ENCODE peak calls at places on chromosomes 3 and 15, in six cellular contexts. One of them, this sample, is unnamed.
A peak's percentile ranks its signal among the peaks of the same experiment; 100 is the strongest.

GRCh38 chr3:161263057-161263456 is 41.9 kb downstream of the NMD3 start:
- DNase-seq in BE2C: no peak
- DNase-seq in cardiac fibroblast: peak; percentile 93
- DNase-seq in PC-3: peak; percentile 54
- DNase-seq in progenitor cell of endocrine pancreas: no peak
- DNase-seq in A549: no peak
- DNase-seq in this sample: no peak

GRCh38 chr15:78977091-78977571 is 32.3 kb upstream of the CTSH start:
- DNase-seq in progenitor cell of endocrine pancreas: no peak
- DNase-seq in PC-3: no peak
- DNase-seq in A549: no peak
- DNase-seq in BE2C: no peak
- DNase-seq in cardiac fibroblast: no peak
- DNase-seq in this sample: no peak

GRCh38 chr3:54034971-54035370 is 87.4 kb upstream of the CACNA2D3 start:
- DNase-seq in progenitor cell of endocrine pancreas: no peak
- DNase-seq in PC-3: no peak
- DNase-seq in cardiac fibroblast: no peak
- DNase-seq in BE2C: no peak
- DNase-seq in A549: no peak
- DNase-seq in this sample: no peak

GRCh38 chr15:47339800-47340575 is 377.3 kb upstream of the SEMA6D start:
- DNase-seq in PC-3: no peak
- DNase-seq in A549: no peak
- DNase-seq in cardiac fibroblast: no peak
- DNase-seq in BE2C: no peak
- DNase-seq in progenitor cell of endocrine pancreas: no peak
- DNase-seq in this sample: no peak

GRCh38 chr3:61687206-61687605 is 125.8 kb downstream of the PTPRG start:
- DNase-seq in BE2C: no peak
- DNase-seq in cardiac fibroblast: no peak
- DNase-seq in A549: no peak
- DNase-seq in progenitor cell of endocrine pancreas: no peak
- DNase-seq in PC-3: no peak
- DNase-seq in this sample: no peak

GRCh38 chr3:115227461-115227860 is 80.4 kb upstream of the ZBTB20 start:
- DNase-seq in cardiac fibroblast: peak; percentile 18
- DNase-seq in progenitor cell of endocrine pancreas: no peak
- DNase-seq in A549: no peak
- DNase-seq in BE2C: no peak
- DNase-seq in PC-3: peak; percentile 32
- DNase-seq in this sample: no peak

GRCh38 chr3:177419904-177420601 is 222.8 kb upstream of the TBL1XR1 start:
- DNase-seq in progenitor cell of endocrine pancreas: no peak
- DNase-seq in BE2C: no peak
- DNase-seq in PC-3: no peak
- DNase-seq in A549: no peak
- DNase-seq in cardiac fibroblast: no peak
- DNase-seq in this sample: no peak

GRCh38 chr3:40805456-40805855 is 280.7 kb downstream of the ZNF621 start:
- DNase-seq in A549: no peak
- DNase-seq in PC-3: no peak
- DNase-seq in cardiac fibroblast: no peak
- DNase-seq in progenitor cell of endocrine pancreas: no peak
- DNase-seq in BE2C: no peak
- DNase-seq in this sample: no peak

GRCh38 chr3:61903931-61904657 is 342.7 kb downstream of the PTPRG start:
- DNase-seq in cardiac fibroblast: peak; percentile 63
- DNase-seq in PC-3: no peak
- DNase-seq in progenitor cell of endocrine pancreas: no peak
- DNase-seq in A549: no peak
- DNase-seq in BE2C: peak; percentile 14
- DNase-seq in this sample: no peak

GRCh38 chr3:185813691-185814215 is 11.1 kb downstream of the IGF2BP2 start:
- DNase-seq in PC-3: no peak
- DNase-seq in cardiac fibroblast: peak; percentile 70
- DNase-seq in progenitor cell of endocrine pancreas: no peak
- DNase-seq in BE2C: no peak
- DNase-seq in A549: no peak
- DNase-seq in this sample: peak; percentile 71

GRCh38 chr3:194323785-194324735 is 27.1 kb downstream of the CPN2 start:
- DNase-seq in BE2C: peak; percentile 86
- DNase-seq in PC-3: peak; percentile 96
- DNase-seq in cardiac fibroblast: peak; percentile 49
- DNase-seq in A549: peak; percentile 74
- DNase-seq in progenitor cell of endocrine pancreas: no peak
- DNase-seq in this sample: no peak

GRCh38 chr15:79065744-79066376 is 24.7 kb downstream of the RASGRF1 start:
- DNase-seq in A549: no peak
- DNase-seq in BE2C: no peak
- DNase-seq in progenitor cell of endocrine pancreas: no peak
- DNase-seq in cardiac fibroblast: no peak
- DNase-seq in PC-3: no peak
- DNase-seq in this sample: no peak

GRCh38 chr3:173552526-173552925 is 155.0 kb downstream of the NLGN1 start:
- DNase-seq in A549: no peak
- DNase-seq in cardiac fibroblast: no peak
- DNase-seq in BE2C: no peak
- DNase-seq in progenitor cell of endocrine pancreas: no peak
- DNase-seq in PC-3: no peak
- DNase-seq in this sample: no peak

GRCh38 chr3:98886525-98886924 is 15.0 kb downstream of the DCBLD2 start:
- DNase-seq in PC-3: no peak
- DNase-seq in cardiac fibroblast: peak; percentile 21
- DNase-seq in A549: no peak
- DNase-seq in progenitor cell of endocrine pancreas: no peak
- DNase-seq in BE2C: no peak
- DNase-seq in this sample: no peak

GRCh38 chr3:162292409-162292808 is 795.8 kb downstream of the OTOL1 start:
- DNase-seq in progenitor cell of endocrine pancreas: no peak
- DNase-seq in BE2C: no peak
- DNase-seq in A549: no peak
- DNase-seq in cardiac fibroblast: no peak
- DNase-seq in PC-3: no peak
- DNase-seq in this sample: no peak

GRCh38 chr3:72143322-72143721 is 358.4 kb upstream of the PROK2 start:
- DNase-seq in cardiac fibroblast: peak; percentile 75
- DNase-seq in BE2C: no peak
- DNase-seq in progenitor cell of endocrine pancreas: no peak
- DNase-seq in A549: no peak
- DNase-seq in PC-3: peak; percentile 70
- DNase-seq in this sample: no peak

GRCh38 chr3:132083583-132084372 is 49.0 kb upstream of the CPNE4 start:
- DNase-seq in A549: peak; percentile 62
- DNase-seq in PC-3: peak; percentile 82
- DNase-seq in BE2C: no peak
- DNase-seq in progenitor cell of endocrine pancreas: no peak
- DNase-seq in cardiac fibroblast: peak; percentile 95
- DNase-seq in this sample: no peak

GRCh38 chr3:51942603-51943450 is 664 bp downstream of the PARP3 start:
- DNase-seq in A549: peak; percentile 82
- DNase-seq in progenitor cell of endocrine pancreas: peak; percentile 20
- DNase-seq in cardiac fibroblast: peak; percentile 72
- DNase-seq in BE2C: no peak
- DNase-seq in PC-3: peak; percentile 70
- DNase-seq in this sample: peak; percentile 73

GRCh38 chr15:68059630-68060029 is 5.5 kb downstream of the PIAS1 start:
- DNase-seq in BE2C: no peak
- DNase-seq in progenitor cell of endocrine pancreas: no peak
- DNase-seq in PC-3: no peak
- DNase-seq in cardiac fibroblast: no peak
- DNase-seq in A549: no peak
- DNase-seq in this sample: no peak

GRCh38 chr15:61186905-61187865 is 41.9 kb downstream of the RORA start:
- DNase-seq in A549: no peak
- DNase-seq in PC-3: no peak
- DNase-seq in BE2C: peak; percentile 66
- DNase-seq in progenitor cell of endocrine pancreas: no peak
- DNase-seq in cardiac fibroblast: no peak
- DNase-seq in this sample: no peak

GRCh38 chr3:186320862-186321568 is 41.0 kb downstream of the DGKG start:
- DNase-seq in BE2C: peak; percentile 20
- DNase-seq in progenitor cell of endocrine pancreas: no peak
- DNase-seq in cardiac fibroblast: no peak
- DNase-seq in A549: no peak
- DNase-seq in PC-3: peak; percentile 33
- DNase-seq in this sample: no peak

GRCh38 chr3:9681723-9682081 is 21.9 kb upstream of the CPNE9 start:
- DNase-seq in BE2C: no peak
- DNase-seq in cardiac fibroblast: no peak
- DNase-seq in PC-3: no peak
- DNase-seq in progenitor cell of endocrine pancreas: no peak
- DNase-seq in A549: no peak
- DNase-seq in this sample: no peak

GRCh38 chr15:71888797-71889196 is 78.4 kb downstream of the NR2E3 start:
- DNase-seq in A549: no peak
- DNase-seq in progenitor cell of endocrine pancreas: no peak
- DNase-seq in BE2C: no peak
- DNase-seq in cardiac fibroblast: no peak
- DNase-seq in PC-3: no peak
- DNase-seq in this sample: no peak

DNA sequence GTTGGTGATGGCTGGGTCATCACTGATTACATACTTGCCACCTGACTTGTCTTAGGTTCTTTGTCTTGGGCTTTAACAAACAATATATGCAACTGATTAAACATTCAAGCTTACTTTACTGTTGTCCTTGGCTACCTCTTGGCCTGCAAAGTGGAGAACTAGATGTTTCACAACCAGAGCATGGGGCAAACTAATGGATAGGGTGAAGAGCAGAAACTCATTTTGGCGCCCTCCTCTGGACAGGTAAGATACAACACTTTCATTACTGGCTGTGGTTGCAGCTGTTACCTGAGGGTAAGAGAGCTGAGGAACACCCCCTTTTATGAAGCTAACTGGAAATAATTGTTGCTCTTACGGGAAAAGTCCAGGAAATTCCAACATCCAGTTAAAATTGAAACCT is 262.1 kb downstream of the NAALADL2 start:
- DNase-seq in A549: no peak
- DNase-seq in cardiac fibroblast: no peak
- DNase-seq in progenitor cell of endocrine pancreas: no peak
- DNase-seq in BE2C: no peak
- DNase-seq in PC-3: peak; percentile 58
- DNase-seq in this sample: no peak
- TF ChIP-seq CTCF in A549: no peak
- TF ChIP-seq CTCF in cardiac fibroblast: peak; percentile 24
- TF ChIP-seq CTCF in progenitor cell of endocrine pancreas: peak; percentile 39
- TF ChIP-seq CTCF in BE2C: peak; percentile 56
- TF ChIP-seq CTCF in PC-3: peak; percentile 80
- TF ChIP-seq CTCF in this sample: peak; percentile 31

DNA sequence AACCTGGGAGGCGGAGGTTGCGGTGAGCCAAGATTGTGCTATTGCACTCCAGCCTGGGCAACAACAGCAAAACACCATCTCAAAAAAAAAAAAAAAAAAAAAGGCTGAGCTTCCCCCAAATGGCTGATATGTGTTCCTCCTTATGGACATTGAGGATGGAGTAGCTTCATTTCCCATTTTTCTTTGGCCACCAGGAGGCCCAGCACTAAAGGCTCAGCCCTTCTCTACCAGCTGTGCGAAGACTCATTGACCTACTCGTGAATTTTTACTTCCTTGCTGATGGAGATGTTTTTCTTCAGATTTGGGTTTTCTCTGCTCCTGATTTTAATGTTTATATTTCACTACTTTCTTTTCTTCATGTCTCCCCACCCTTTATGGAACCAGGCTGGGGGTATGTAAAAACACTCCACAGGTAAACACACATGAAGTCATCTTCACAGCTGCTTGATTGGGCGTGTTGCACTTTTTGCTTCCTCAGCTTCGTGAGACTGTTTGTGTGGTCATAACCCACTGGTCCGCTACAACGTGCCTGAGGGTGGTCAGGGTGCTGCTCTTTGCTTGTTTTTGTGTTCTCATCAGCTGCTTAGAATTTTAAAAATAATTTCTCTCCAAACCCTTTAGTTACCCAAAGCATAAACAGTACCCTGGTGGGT is 13.5 kb downstream of the SEMA4B start:
- DNase-seq in cardiac fibroblast: peak; percentile 19
- DNase-seq in A549: peak; percentile 69
- DNase-seq in progenitor cell of endocrine pancreas: no peak
- DNase-seq in BE2C: no peak
- DNase-seq in PC-3: peak; percentile 48
- DNase-seq in this sample: no peak
- TF ChIP-seq CTCF in cardiac fibroblast: peak; percentile 44
- TF ChIP-seq CTCF in A549: peak; percentile 13
- TF ChIP-seq CTCF in progenitor cell of endocrine pancreas: peak; percentile 22
- TF ChIP-seq CTCF in BE2C: peak; percentile 50
- TF ChIP-seq CTCF in PC-3: peak; percentile 49
- TF ChIP-seq CTCF in this sample: peak; percentile 63

DNA sequence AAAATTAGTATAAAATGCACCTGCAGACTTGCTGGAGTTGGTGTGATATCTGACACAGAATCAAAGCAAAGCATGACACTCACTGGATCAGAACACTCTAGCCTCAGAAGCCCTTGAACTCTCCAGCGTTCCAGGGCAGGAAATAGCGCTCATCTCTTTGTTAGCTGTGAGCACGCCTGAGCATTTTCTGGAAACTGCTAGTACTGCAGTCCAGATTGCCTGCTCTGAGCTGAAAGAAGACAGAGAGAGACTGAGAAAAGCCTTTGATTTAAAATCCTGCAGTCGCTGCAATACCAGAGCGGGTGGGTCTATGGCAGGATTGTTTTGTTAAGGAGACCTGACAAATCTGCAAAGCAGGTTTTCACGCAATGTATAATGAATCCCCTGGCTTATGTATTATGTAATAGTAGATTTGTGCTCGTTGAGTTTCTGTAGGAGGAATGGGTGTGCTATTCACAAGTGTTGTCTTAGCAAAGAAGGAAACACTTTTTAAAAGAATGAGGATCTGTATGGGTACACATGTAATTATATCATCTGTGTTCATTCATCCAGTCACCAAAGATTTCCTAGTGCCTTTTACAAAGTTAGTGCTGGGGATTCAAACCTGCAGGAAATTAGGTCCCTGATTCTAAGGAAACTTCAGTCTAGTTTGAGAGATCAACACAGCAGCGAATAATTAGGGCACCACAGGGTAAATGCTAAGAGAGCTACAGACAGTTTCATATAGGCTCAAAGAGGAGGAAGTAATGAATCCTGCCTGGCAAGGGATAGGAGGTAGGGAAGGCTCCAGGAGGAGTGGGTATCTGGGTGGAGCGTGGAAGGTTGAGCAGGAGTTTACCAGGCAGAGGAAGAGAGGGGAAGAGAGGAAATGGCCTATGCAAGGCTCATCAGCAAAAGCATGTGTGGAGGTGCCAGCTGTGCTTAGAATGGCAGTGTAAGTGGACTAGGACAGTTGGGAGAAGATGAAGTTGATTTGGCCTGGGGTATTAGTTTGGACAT is 26.1 kb upstream of the MGLL start:
- DNase-seq in progenitor cell of endocrine pancreas: no peak
- DNase-seq in PC-3: no peak
- DNase-seq in BE2C: no peak
- DNase-seq in A549: no peak
- DNase-seq in cardiac fibroblast: peak; percentile 28
- DNase-seq in this sample: no peak
- TF ChIP-seq CTCF in progenitor cell of endocrine pancreas: no peak
- TF ChIP-seq CTCF in PC-3: no peak
- TF ChIP-seq CTCF in BE2C: no peak
- TF ChIP-seq CTCF in A549: no peak
- TF ChIP-seq CTCF in cardiac fibroblast: no peak
- TF ChIP-seq CTCF in this sample: no peak

GRCh38 chr3:101070260-101071121 is 77.3 kb upstream of the ABI3BP start:
- DNase-seq in PC-3: peak; percentile 70
- DNase-seq in BE2C: peak; percentile 70
- DNase-seq in progenitor cell of endocrine pancreas: peak; percentile 50
- DNase-seq in cardiac fibroblast: peak; percentile 56
- DNase-seq in A549: no peak
- DNase-seq in this sample: no peak
- TF ChIP-seq CTCF in PC-3: peak; percentile 92
- TF ChIP-seq CTCF in BE2C: peak; percentile 83
- TF ChIP-seq CTCF in progenitor cell of endocrine pancreas: peak; percentile 79
- TF ChIP-seq CTCF in cardiac fibroblast: peak; percentile 60
- TF ChIP-seq CTCF in A549: peak; percentile 52
- TF ChIP-seq CTCF in this sample: peak; percentile 46